ENCODE peak calls at places on chromosome 16, in seven cellular contexts. One of them, this sample, is unnamed. For H3K4me1, the result is how much of the 10 kb centered on the place peaks cover.

GRCh38 chr16:53775821-53776431 is 72.0 kb downstream of the FTO start:
- DNase-seq in A549: peak
- DNase-seq in ascending aorta: no peak
- DNase-seq in trophoblast cell: peak
- DNase-seq in NT2/D1: peak
- DNase-seq in mammary epithelial cell: peak
- DNase-seq in CD8-positive, alpha-beta memory T cell: no peak
- DNase-seq in this sample: peak

GRCh38 chr16:71924710-71925109 is 29.4 kb downstream of the IST1 start:
- DNase-seq in A549: no peak
- DNase-seq in ascending aorta: no peak
- DNase-seq in trophoblast cell: no peak
- DNase-seq in NT2/D1: no peak
- DNase-seq in mammary epithelial cell: no peak
- DNase-seq in CD8-positive, alpha-beta memory T cell: no peak
- DNase-seq in this sample: no peak

GRCh38 chr16:57283214-57283955 is 1.1 kb downstream of the PLLP start:
- DNase-seq in A549: no peak
- DNase-seq in ascending aorta: no peak
- DNase-seq in trophoblast cell: no peak
- DNase-seq in NT2/D1: no peak
- DNase-seq in mammary epithelial cell: no peak
- DNase-seq in CD8-positive, alpha-beta memory T cell: no peak
- DNase-seq in this sample: no peak

GRCh38 chr16:78684655-78685400 is 585.4 kb downstream of the WWOX start:
- DNase-seq in A549: no peak
- DNase-seq in ascending aorta: no peak
- DNase-seq in trophoblast cell: no peak
- DNase-seq in NT2/D1: no peak
- DNase-seq in mammary epithelial cell: no peak
- DNase-seq in CD8-positive, alpha-beta memory T cell: no peak
- DNase-seq in this sample: peak

GRCh38 chr16:87344931-87345631 is 27.9 kb upstream of the C16orf95 start:
- DNase-seq in A549: no peak
- DNase-seq in ascending aorta: no peak
- DNase-seq in trophoblast cell: no peak
- DNase-seq in NT2/D1: no peak
- DNase-seq in mammary epithelial cell: no peak
- DNase-seq in CD8-positive, alpha-beta memory T cell: peak
- DNase-seq in this sample: peak

GRCh38 chr16:87502308-87502969 is 9.6 kb upstream of the ZCCHC14 start:
- DNase-seq in A549: no peak
- DNase-seq in ascending aorta: no peak
- DNase-seq in trophoblast cell: no peak
- DNase-seq in NT2/D1: no peak
- DNase-seq in mammary epithelial cell: no peak
- DNase-seq in CD8-positive, alpha-beta memory T cell: no peak
- DNase-seq in this sample: no peak

GRCh38 chr16:81723098-81723723 is 55.9 kb upstream of the PLCG2 start:
- DNase-seq in A549: peak
- DNase-seq in ascending aorta: no peak
- DNase-seq in trophoblast cell: peak
- DNase-seq in NT2/D1: peak
- DNase-seq in mammary epithelial cell: peak
- DNase-seq in CD8-positive, alpha-beta memory T cell: no peak
- DNase-seq in this sample: peak

GRCh38 chr16:20612551-20613470 is 36.6 kb upstream of the ACSM2B start:
- DNase-seq in A549: no peak
- DNase-seq in ascending aorta: peak
- DNase-seq in trophoblast cell: no peak
- DNase-seq in NT2/D1: no peak
- DNase-seq in mammary epithelial cell: no peak
- DNase-seq in CD8-positive, alpha-beta memory T cell: no peak
- DNase-seq in this sample: no peak

GRCh38 chr16:87499189-87499486 is 6.3 kb upstream of the ZCCHC14 start:
- DNase-seq in A549: peak
- DNase-seq in ascending aorta: no peak
- DNase-seq in trophoblast cell: no peak
- DNase-seq in NT2/D1: no peak
- DNase-seq in mammary epithelial cell: peak
- DNase-seq in CD8-positive, alpha-beta memory T cell: no peak
- DNase-seq in this sample: no peak

GRCh38 chr16:73735018-73735417 is 561.6 kb upstream of the PSMD7 start:
- DNase-seq in A549: peak
- DNase-seq in ascending aorta: no peak
- DNase-seq in trophoblast cell: peak
- DNase-seq in NT2/D1: no peak
- DNase-seq in mammary epithelial cell: peak
- DNase-seq in CD8-positive, alpha-beta memory T cell: no peak
- DNase-seq in this sample: no peak

GRCh38 chr16:73056911-73057310 is 9.0 kb upstream of the ZFHX3 start:
- DNase-seq in A549: no peak
- DNase-seq in ascending aorta: no peak
- DNase-seq in trophoblast cell: no peak
- DNase-seq in NT2/D1: no peak
- DNase-seq in mammary epithelial cell: no peak
- DNase-seq in CD8-positive, alpha-beta memory T cell: no peak
- DNase-seq in this sample: no peak

GRCh38 chr16:71882505-71883192 is 1.3 kb downstream of the ZNF821 start:
- DNase-seq in A549: peak
- DNase-seq in ascending aorta: no peak
- DNase-seq in trophoblast cell: peak
- DNase-seq in NT2/D1: peak
- DNase-seq in mammary epithelial cell: peak
- DNase-seq in CD8-positive, alpha-beta memory T cell: peak
- DNase-seq in this sample: peak

GRCh38 chr16:75627856-75628255 is 4.8 kb upstream of the ADAT1 start:
- DNase-seq in A549: no peak
- DNase-seq in ascending aorta: no peak
- DNase-seq in trophoblast cell: no peak
- DNase-seq in NT2/D1: no peak
- DNase-seq in mammary epithelial cell: no peak
- DNase-seq in CD8-positive, alpha-beta memory T cell: no peak
- DNase-seq in this sample: no peak

GRCh38 chr16:2142942-2143868 is 5.2 kb upstream of the RAB26 start:
- DNase-seq in A549: no peak
- DNase-seq in ascending aorta: no peak
- DNase-seq in trophoblast cell: peak
- DNase-seq in NT2/D1: no peak
- DNase-seq in mammary epithelial cell: peak
- DNase-seq in CD8-positive, alpha-beta memory T cell: no peak
- DNase-seq in this sample: no peak

GRCh38 chr16:31696968-31697743 is 169.5 kb downstream of the AHSP start:
- DNase-seq in A549: peak
- DNase-seq in ascending aorta: no peak
- DNase-seq in trophoblast cell: peak
- DNase-seq in NT2/D1: peak
- DNase-seq in mammary epithelial cell: peak
- DNase-seq in CD8-positive, alpha-beta memory T cell: no peak
- DNase-seq in this sample: no peak

GRCh38 chr16:3017806-3018506 is at the start of gene CLDN6:
- DNase-seq in A549: no peak
- DNase-seq in ascending aorta: no peak
- DNase-seq in trophoblast cell: no peak
- DNase-seq in NT2/D1: peak
- DNase-seq in mammary epithelial cell: no peak
- DNase-seq in CD8-positive, alpha-beta memory T cell: no peak
- DNase-seq in this sample: no peak

GRCh38 chr16:52603015-52603414 is 56.1 kb upstream of the TOX3 start:
- DNase-seq in A549: no peak
- DNase-seq in ascending aorta: no peak
- DNase-seq in trophoblast cell: no peak
- DNase-seq in NT2/D1: no peak
- DNase-seq in mammary epithelial cell: no peak
- DNase-seq in CD8-positive, alpha-beta memory T cell: no peak
- DNase-seq in this sample: no peak

GRCh38 chr16:47156816-47157215 is 13.1 kb upstream of the NETO2 start:
- DNase-seq in A549: no peak
- DNase-seq in ascending aorta: no peak
- DNase-seq in trophoblast cell: no peak
- DNase-seq in NT2/D1: no peak
- DNase-seq in mammary epithelial cell: no peak
- DNase-seq in CD8-positive, alpha-beta memory T cell: no peak
- DNase-seq in this sample: no peak

GRCh38 chr16:1509307-1510221 is 16.4 kb downstream of the TELO2 start:
- DNase-seq in A549: no peak
- DNase-seq in ascending aorta: peak
- DNase-seq in trophoblast cell: no peak
- DNase-seq in NT2/D1: no peak
- DNase-seq in mammary epithelial cell: no peak
- DNase-seq in CD8-positive, alpha-beta memory T cell: no peak
- DNase-seq in this sample: peak

DNA sequence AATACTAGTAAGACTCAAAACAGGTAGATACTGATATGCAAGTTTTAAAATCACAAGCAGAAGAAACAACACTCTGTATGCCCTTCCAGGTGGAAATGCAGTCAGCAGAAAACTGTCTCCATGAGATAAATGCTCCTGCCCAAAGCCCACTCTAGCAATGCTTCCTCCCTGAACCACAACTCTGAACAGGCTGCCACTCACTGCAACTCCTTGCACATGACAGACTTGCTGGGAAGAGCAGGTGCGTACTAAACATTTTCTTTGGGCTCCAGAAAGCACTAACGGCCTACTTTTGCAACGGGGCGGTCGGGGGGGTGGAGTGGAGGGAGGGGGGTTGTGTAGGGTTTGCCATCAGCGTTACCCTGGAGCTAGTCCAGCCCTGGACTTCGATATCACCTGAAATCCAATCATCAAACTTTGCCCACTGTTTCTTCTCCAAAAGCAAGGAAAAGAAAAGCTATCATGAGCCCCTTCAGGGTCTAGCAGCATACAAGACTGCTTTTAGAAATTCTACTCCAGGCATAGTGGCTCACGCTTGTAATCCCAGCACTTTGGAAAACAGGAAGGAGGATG is 46.1 kb downstream of the ANKRD11 start:
- DNase-seq in A549: no peak
- DNase-seq in ascending aorta: no peak
- DNase-seq in trophoblast cell: no peak
- DNase-seq in NT2/D1: no peak
- DNase-seq in mammary epithelial cell: no peak
- DNase-seq in CD8-positive, alpha-beta memory T cell: no peak
- DNase-seq in this sample: no peak
- H3K4me3 ChIP-seq in A549: no peak
- H3K4me3 ChIP-seq in ascending aorta: no peak
- H3K4me3 ChIP-seq in trophoblast cell: no peak
- H3K4me3 ChIP-seq in NT2/D1: no peak
- H3K4me3 ChIP-seq in mammary epithelial cell: no peak
- H3K4me3 ChIP-seq in CD8-positive, alpha-beta memory T cell: no peak
- H3K4me3 ChIP-seq in this sample: no peak

GRCh38 chr16:70795513-70795912 is 5.4 kb downstream of the VAC14 start:
- DNase-seq in A549: no peak
- DNase-seq in ascending aorta: no peak
- DNase-seq in trophoblast cell: no peak
- DNase-seq in NT2/D1: no peak
- DNase-seq in mammary epithelial cell: no peak
- DNase-seq in CD8-positive, alpha-beta memory T cell: no peak
- DNase-seq in this sample: no peak

GRCh38 chr16:70793851-70794502 is 7.0 kb downstream of the VAC14 start:
- DNase-seq in A549: no peak
- DNase-seq in ascending aorta: no peak
- DNase-seq in trophoblast cell: no peak
- DNase-seq in NT2/D1: no peak
- DNase-seq in mammary epithelial cell: no peak
- DNase-seq in CD8-positive, alpha-beta memory T cell: no peak
- DNase-seq in this sample: no peak

GRCh38 chr16:70800798-70801480 is at the start of gene VAC14:
- DNase-seq in A549: peak
- DNase-seq in ascending aorta: peak
- DNase-seq in trophoblast cell: peak
- DNase-seq in NT2/D1: peak
- DNase-seq in mammary epithelial cell: peak
- DNase-seq in CD8-positive, alpha-beta memory T cell: peak
- DNase-seq in this sample: peak

GRCh38 chr16:70800306-70800705 is 652 bp downstream of the VAC14 start:
- DNase-seq in A549: no peak
- DNase-seq in ascending aorta: no peak
- DNase-seq in trophoblast cell: no peak
- DNase-seq in NT2/D1: no peak
- DNase-seq in mammary epithelial cell: no peak
- DNase-seq in CD8-positive, alpha-beta memory T cell: no peak
- DNase-seq in this sample: no peak

GRCh38 chr16:70796301-70796700 is 4.7 kb downstream of the VAC14 start:
- DNase-seq in A549: no peak
- DNase-seq in ascending aorta: no peak
- DNase-seq in trophoblast cell: no peak
- DNase-seq in NT2/D1: no peak
- DNase-seq in mammary epithelial cell: no peak
- DNase-seq in CD8-positive, alpha-beta memory T cell: no peak
- DNase-seq in this sample: no peak
- H3K4me1 ChIP-seq in A549: under half
- H3K4me1 ChIP-seq in ascending aorta: under half
- H3K4me1 ChIP-seq in trophoblast cell: under half
- H3K4me1 ChIP-seq in NT2/D1: under half
- H3K4me1 ChIP-seq in mammary epithelial cell: under half
- H3K4me1 ChIP-seq in CD8-positive, alpha-beta memory T cell: under half
- H3K4me1 ChIP-seq in this sample: under half

DNA sequence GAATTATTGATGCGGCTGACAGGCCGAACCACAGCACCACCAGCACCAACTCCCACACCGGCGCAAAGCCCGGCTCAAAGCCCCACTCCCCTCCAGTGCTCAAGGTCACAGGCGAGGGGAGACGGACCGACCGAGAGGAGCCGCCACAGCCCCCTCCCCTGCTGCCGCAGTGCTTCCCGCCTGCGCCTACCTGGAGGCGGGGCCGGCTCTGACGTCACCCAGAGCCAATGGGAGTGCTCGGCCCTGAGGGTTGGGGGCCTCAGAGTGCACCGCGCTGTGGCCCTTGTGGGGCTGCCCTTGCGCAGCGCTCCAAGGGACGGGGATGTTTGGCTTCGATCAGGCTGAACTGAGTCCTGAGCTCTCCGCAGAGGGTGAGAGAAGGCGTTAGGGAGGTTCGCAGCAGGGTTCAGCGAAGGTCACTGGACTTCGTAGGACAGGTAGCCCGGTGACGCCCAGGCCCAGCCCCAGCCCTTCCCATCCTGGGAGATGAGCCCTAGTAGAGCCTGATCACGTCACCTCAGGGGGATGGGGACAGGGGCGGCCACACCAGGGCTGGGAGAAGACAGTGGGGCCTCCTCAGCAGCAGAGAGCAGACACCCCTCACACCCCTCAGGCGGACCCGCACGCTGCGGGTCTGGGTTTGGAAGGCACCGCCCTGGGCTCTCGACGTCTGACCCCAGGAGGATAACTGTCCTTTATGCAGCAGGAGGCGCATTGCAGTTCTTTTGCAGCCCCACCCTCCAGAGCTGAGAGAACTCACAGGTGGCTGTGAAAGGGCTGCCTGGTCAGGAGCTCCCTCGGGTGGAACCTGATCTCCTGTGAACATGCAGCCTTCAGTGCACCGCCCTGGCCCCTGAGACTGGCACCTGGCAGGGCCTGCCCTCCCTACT is 1.5 kb downstream of the NDRG4 start:
- DNase-seq in A549: no peak
- DNase-seq in ascending aorta: no peak
- DNase-seq in trophoblast cell: no peak
- DNase-seq in NT2/D1: no peak
- DNase-seq in mammary epithelial cell: no peak
- DNase-seq in CD8-positive, alpha-beta memory T cell: no peak
- DNase-seq in this sample: no peak
- H3K4me3 ChIP-seq in A549: no peak
- H3K4me3 ChIP-seq in ascending aorta: peak
- H3K4me3 ChIP-seq in trophoblast cell: peak
- H3K4me3 ChIP-seq in NT2/D1: peak
- H3K4me3 ChIP-seq in mammary epithelial cell: peak
- H3K4me3 ChIP-seq in CD8-positive, alpha-beta memory T cell: peak
- H3K4me3 ChIP-seq in this sample: no peak

GRCh38 chr16:7321661-7322060 is 11.0 kb upstream of the RBFOX1 start:
- DNase-seq in A549: no peak
- DNase-seq in ascending aorta: no peak
- DNase-seq in trophoblast cell: no peak
- DNase-seq in NT2/D1: no peak
- DNase-seq in mammary epithelial cell: no peak
- DNase-seq in CD8-positive, alpha-beta memory T cell: no peak
- DNase-seq in this sample: no peak
- H3K4me1 ChIP-seq in A549: under half
- H3K4me1 ChIP-seq in ascending aorta: under half
- H3K4me1 ChIP-seq in trophoblast cell: under half
- H3K4me1 ChIP-seq in NT2/D1: under half
- H3K4me1 ChIP-seq in mammary epithelial cell: under half
- H3K4me1 ChIP-seq in CD8-positive, alpha-beta memory T cell: under half
- H3K4me1 ChIP-seq in this sample: under half

This sample was measured in uterus.